ENCODE peak calls at places on chromosomes 3 and 15, in five cellular contexts. F is heart left ventricle, L is cardiac muscle cell, V is lower lobe of right lung, W is neural progenitor cell. H is an unnamed sample. For H3K4me1 and H3K27me3, the result is how much of the 10 kb centered on the place peaks cover.

GRCh38 chr3:184040010-184040409 is 8.5 kb downstream of the HTR3D start:
- DNase-seq in F (no peak), L (peak), V (no peak), W (peak), H (peak)

GRCh38 chr15:42091753-42092665 is 2.4 kb downstream of the PLA2G4D start:
- DNase-seq in F (no peak), L (no peak), V (no peak), W (peak), H (no peak)

GRCh38 chr3:166013073-166013679 is 176.0 kb upstream of the BCHE start:
- DNase-seq in F (no peak), L (peak), V (no peak), W (peak), H (peak)

GRCh38 chr3:24367681-24368264 is 126.9 kb downstream of the THRB start:
- DNase-seq in F (no peak), L (no peak), V (no peak), W (peak), H (peak)

GRCh38 chr3:140443073-140443472 is 234.8 kb upstream of the TRIM42 start:
- DNase-seq in F (no peak), L (no peak), V (no peak), W (no peak), H (peak)

GRCh38 chr3:12869025-12869695 is 27.8 kb upstream of the RPL32 start:
- DNase-seq in F (peak), L (peak), V (peak), W (peak), H (peak)

GRCh38 chr3:102361013-102361412 is 73.8 kb upstream of the ZPLD1 start:
- DNase-seq in F (no peak), L (no peak), V (no peak), W (peak), H (no peak)

GRCh38 chr3:150666167-150666566 is 37.6 kb downstream of the ERICH6 start:
- DNase-seq in F (no peak), L (no peak), V (no peak), W (no peak), H (no peak)

GRCh38 chr3:135807879-135808278 is 157.6 kb upstream of the PPP2R3A start:
- DNase-seq in F (no peak), L (no peak), V (no peak), W (peak), H (no peak)

GRCh38 chr3:105253225-105253624 is 113.5 kb upstream of the ALCAM start:
- DNase-seq in F (no peak), L (peak), V (no peak), W (peak), H (no peak)

GRCh38 chr3:195270350-195271115 is 426 bp downstream of the XXYLT1 start:
- DNase-seq in F (peak), L (peak), V (no peak), W (peak), H (peak)

GRCh38 chr3:170633573-170633972 is 47.7 kb upstream of the SLC7A14 start:
- DNase-seq in F (no peak), L (no peak), V (no peak), W (no peak), H (no peak)

GRCh38 chr3:170637321-170637720 is 51.4 kb upstream of the SLC7A14 start:
- DNase-seq in F (no peak), L (no peak), V (no peak), W (peak), H (no peak)

GRCh38 chr3:170632780-170633179 is 46.9 kb upstream of the SLC7A14 start:
- DNase-seq in F (no peak), L (no peak), V (no peak), W (no peak), H (no peak)

GRCh38 chr3:170636609-170637008 is 50.7 kb upstream of the SLC7A14 start:
- DNase-seq in F (no peak), L (no peak), V (no peak), W (no peak), H (no peak)

GRCh38 chr3:170634663-170635096 is 48.8 kb upstream of the SLC7A14 start:
- DNase-seq in F (no peak), L (no peak), V (no peak), W (no peak), H (no peak)
- H3K4me1 ChIP-seq in F (under half), L (under half), V (under half), W (under half), H (under half)

GRCh38 chr3:198112031-198112430 is 152.0 kb downstream of the LMLN start:
- DNase-seq in F (no peak), L (no peak), V (no peak), W (no peak), H (no peak)
- H3K27me3 ChIP-seq in F (half or more), L (half or more), V (half or more), W (half or more), H (half or more)

GRCh38 chr3:9247361-9248231 is 1.9 kb downstream of the SRGAP3 start:
- DNase-seq in F (no peak), L (no peak), V (no peak), W (peak), H (no peak)

GRCh38 chr3:9249273-9250192 is at the start of gene SRGAP3:
- DNase-seq in F (peak), L (peak), V (peak), W (peak), H (peak)

GRCh38 chr3:9248232-9249191 is 934 bp downstream of the SRGAP3 start:
- DNase-seq in F (no peak), L (no peak), V (no peak), W (peak), H (peak)

GRCh38 chr3:9251055-9251786 is 1.8 kb upstream of the SRGAP3 start:
- DNase-seq in F (peak), L (no peak), V (no peak), W (no peak), H (no peak)

DNA sequence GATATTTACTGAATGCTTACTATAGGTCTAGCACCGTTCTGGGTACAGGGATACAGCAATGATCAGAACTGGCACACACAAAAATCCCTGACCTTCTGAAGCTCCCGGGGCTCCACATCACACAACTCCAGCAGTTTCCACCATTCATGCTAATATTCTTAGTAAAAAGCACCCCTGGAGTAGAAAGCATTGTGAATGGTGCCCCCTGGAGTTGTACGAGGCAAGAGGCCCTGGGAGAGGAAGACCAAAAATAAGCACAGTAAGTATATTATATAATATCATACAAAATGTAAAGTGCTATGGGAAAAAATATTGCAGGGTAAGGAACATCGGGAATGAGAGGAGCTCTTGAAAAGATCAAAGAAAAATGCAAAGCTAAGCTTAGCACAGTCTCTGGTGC is 790 bp upstream of the SRGAP3 start:
- DNase-seq in F (no peak), L (no peak), V (no peak), W (peak), H (no peak)
- H3K4me3 ChIP-seq in F (peak), L (no peak), V (no peak), W (no peak), H (no peak)

DNA sequence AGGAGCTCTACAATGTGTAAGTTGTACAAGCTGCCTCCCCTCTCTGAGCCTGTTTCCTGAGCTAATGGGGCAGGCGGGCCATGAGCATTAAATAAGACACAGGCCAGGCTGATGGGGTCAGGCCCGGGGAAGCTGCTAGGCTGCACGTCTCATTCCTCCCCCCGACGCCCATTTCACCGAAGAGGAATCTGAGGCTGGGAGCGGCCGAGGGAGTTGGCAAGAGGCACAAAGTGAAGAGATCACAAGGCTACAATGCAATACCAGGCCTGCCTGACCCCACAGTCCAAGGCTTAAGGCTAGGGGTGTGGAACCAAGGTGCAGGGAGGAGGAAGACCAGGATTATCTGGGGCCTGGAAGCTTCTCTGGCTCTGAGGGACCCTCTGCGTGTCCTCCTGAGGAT is 19.4 kb downstream of the PLXND1 start:
- DNase-seq in F (peak), L (no peak), V (no peak), W (no peak), H (no peak)
- H3K4me1 ChIP-seq in F (under half), L (under half), V (half or more), W (under half), H (under half)

GRCh38 chr3:14798231-14798630 is 20.5 kb upstream of the FGD5 start:
- DNase-seq in F (no peak), L (no peak), V (no peak), W (no peak), H (no peak)

GRCh38 chr3:14797731-14798130 is 21.0 kb upstream of the FGD5 start:
- DNase-seq in F (no peak), L (no peak), V (no peak), W (no peak), H (no peak)

GRCh38 chr3:14801031-14801430 is 17.7 kb upstream of the FGD5 start:
- DNase-seq in F (no peak), L (no peak), V (no peak), W (no peak), H (no peak)

GRCh38 chr3:14801668-14802067 is 17.1 kb upstream of the FGD5 start:
- DNase-seq in F (no peak), L (no peak), V (no peak), W (no peak), H (no peak)

DNA sequence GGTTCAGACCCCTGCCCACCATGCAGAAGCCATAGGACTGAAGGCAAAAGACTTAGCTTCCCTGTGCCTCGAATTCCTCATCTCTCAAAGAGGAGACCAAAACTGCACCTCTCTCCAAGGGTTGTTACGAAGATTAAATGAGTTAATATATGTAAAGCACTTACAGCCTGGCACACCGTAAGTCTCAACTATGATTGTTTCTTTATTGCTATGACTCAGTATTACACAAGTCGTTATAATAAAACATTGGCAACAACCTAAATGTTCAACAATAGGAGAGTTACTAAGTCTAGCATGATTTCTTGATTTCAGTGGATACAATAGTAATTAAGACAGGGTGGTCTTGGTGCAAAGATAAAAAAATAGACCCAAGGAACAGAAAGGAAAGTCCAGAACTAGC is 19.6 kb upstream of the FGD5 start:
- DNase-seq in F (no peak), L (no peak), V (no peak), W (no peak), H (no peak)
- H3K27me3 ChIP-seq in F (under half), L (under half), V (under half), W (under half), H (under half)

DNA sequence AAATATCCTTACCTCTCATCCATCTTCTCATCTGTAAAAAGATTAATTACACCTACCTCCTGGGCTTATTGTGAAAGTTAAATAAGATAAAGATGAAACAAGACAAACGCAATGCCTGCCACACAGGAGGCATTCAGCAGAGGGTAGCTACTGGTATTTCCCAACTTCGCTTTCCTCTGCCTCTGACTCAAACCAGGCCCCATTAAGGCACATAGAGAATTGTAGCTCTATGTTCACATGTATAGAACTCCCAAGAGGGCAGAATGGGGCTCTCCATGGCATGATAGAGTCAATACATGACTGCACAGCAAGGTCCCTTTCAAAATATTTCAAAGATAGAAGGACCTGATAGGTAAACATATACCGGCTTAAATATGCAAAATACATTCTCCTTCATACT is 1.4 kb downstream of the LYSMD2 start:
- DNase-seq in F (no peak), L (peak), V (no peak), W (no peak), H (no peak)
- H3K4me3 ChIP-seq in F (no peak), L (no peak), V (peak), W (no peak), H (no peak)

GRCh38 chr3:65814883-65815578 is 223.7 kb downstream of the MAGI1 start:
- DNase-seq in F (no peak), L (no peak), V (no peak), W (peak), H (no peak)
- H3K4me1 ChIP-seq in F (under half), L (under half), V (under half), W (half or more), H (under half)

DNA sequence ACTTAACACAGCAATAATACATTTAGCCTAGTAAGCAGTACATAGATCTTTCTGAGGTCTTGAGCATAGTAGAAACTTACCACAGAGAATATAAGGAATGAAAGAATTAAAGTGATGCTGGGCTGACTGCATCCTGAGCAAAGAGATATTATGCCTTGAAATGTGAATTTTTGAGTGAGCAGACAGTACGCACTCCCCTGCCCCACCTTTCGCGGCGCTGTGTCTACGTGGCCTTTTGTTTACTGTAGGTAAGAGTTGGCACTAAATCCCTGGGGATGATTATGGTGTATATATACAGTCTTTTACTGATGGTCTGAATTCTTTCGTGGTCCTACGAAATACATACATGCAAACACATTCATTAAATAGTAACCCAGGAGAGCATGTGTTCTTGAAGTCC is 217.5 kb upstream of the TOPAZ1 start:
- DNase-seq in F (no peak), L (no peak), V (no peak), W (no peak), H (no peak)
- H3K27me3 ChIP-seq in F (half or more), L (half or more), V (half or more), W (under half), H (under half)